ENCODE peak calls at places on chromosomes 13 and 19, in five cellular contexts. M is kidney tubule cell, Z is choroid plexus epithelial cell, P is NCI-H69, O is GM10248. X is an unnamed sample.

GRCh38 chr19:53037101-53038097 is 7.1 kb upstream of the ERVV-2 start:
- DNase-seq in P (peak), O (peak), M (peak), Z (peak), X (no peak)

GRCh38 chr19:7391218-7391670 is 42.5 kb downstream of the ARHGEF18 start:
- DNase-seq in Z (peak), O (no peak), P (peak), M (peak), X (peak)

GRCh38 chr19:1945899-1946298 is 4.9 kb downstream of the CSNK1G2 start:
- DNase-seq in Z (peak), O (no peak), M (peak), P (peak), X (peak)

GRCh38 chr19:49552749-49553148 is 24.9 kb downstream of the RCN3 start:
- DNase-seq in P (no peak), O (no peak), M (no peak), Z (no peak), X (no peak)

GRCh38 chr13:26604784-26605183 is 47.3 kb downstream of the WASF3 start:
- DNase-seq in M (no peak), O (no peak), P (no peak), Z (no peak), X (no peak)

GRCh38 chr19:40867701-40868100 is 14.3 kb downstream of the CYP2A7 start:
- DNase-seq in O (no peak), M (no peak), P (no peak), Z (no peak), X (no peak)

GRCh38 chr13:80705371-80706163 is 364.6 kb upstream of the SPRY2 start:
- DNase-seq in O (no peak), P (no peak), M (no peak), Z (no peak), X (no peak)

GRCh38 chr13:99190147-99190985 is 10.3 kb upstream of the UBAC2 start:
- DNase-seq in P (no peak), O (no peak), M (no peak), Z (no peak), X (no peak)

GRCh38 chr13:50376895-50377575 is 361.8 kb downstream of the KCNRG start:
- DNase-seq in Z (no peak), M (peak), P (peak), O (no peak), X (peak)

GRCh38 chr13:71770710-71771109 is 96.3 kb downstream of the DACH1 start:
- DNase-seq in Z (no peak), O (no peak), P (no peak), M (peak), X (no peak)

GRCh38 chr13:111483621-111483987 is 163.2 kb downstream of the TEX29 start:
- DNase-seq in M (no peak), Z (no peak), P (no peak), O (no peak), X (no peak)